ENCODE peak calls at places on chromosomes 2 and 18, in nine cellular contexts. N is upper lobe of right lung, W is mucosa of descending colon, A is body of pancreas, I is left lung, L is GM12878, O is right cardiac atrium, P is aorta, V is gastrocnemius medialis. Y is an unnamed sample. For H3K4me1, the result is how much of the 10 kb centered on the place peaks cover.

GRCh38 chr2:172086349-172087190 is 1.3 kb downstream of the DLX1 start:
- ATAC-seq in W (peak), P (no peak), O (no peak), A (no peak), V (no peak), L (peak), N (peak), I (peak), Y (no peak)

GRCh38 chr2:54422072-54422581 is 34.0 kb upstream of the SPTBN1 start:
- ATAC-seq in I (no peak), W (no peak), A (no peak), L (no peak), N (no peak), P (no peak), O (no peak), V (no peak), Y (no peak)

GRCh38 chr18:59898609-59899297 is 1.0 kb upstream of the PMAIP1 start:
- ATAC-seq in V (no peak), L (peak), A (no peak), P (no peak), O (no peak), I (peak), W (peak), N (peak), Y (no peak)

GRCh38 chr2:34373586-34374233 is 774.6 kb upstream of the FAM98A start:
- ATAC-seq in W (no peak), O (no peak), V (no peak), L (no peak), I (no peak), N (no peak), A (no peak), P (no peak), Y (no peak)

GRCh38 chr2:191910518-191910917 is 63.6 kb upstream of the CAVIN2 start:
- ATAC-seq in V (no peak), O (no peak), A (no peak), W (no peak), N (no peak), L (peak), P (no peak), I (no peak), Y (no peak)

GRCh38 chr2:27544143-27544821 is 38.6 kb upstream of the ZNF512 start:
- ATAC-seq in A (no peak), V (peak), N (no peak), P (no peak), I (no peak), W (no peak), L (no peak), O (no peak), Y (no peak)

GRCh38 chr18:22974707-22975106 is 41.6 kb downstream of the RBBP8 start:
- ATAC-seq in O (no peak), W (peak), P (no peak), I (peak), V (no peak), L (no peak), N (peak), A (peak), Y (no peak)

GRCh38 chr18:8890957-8891464 is 185.7 kb downstream of the MTCL1 start:
- ATAC-seq in A (peak), V (no peak), W (peak), I (peak), P (no peak), O (no peak), N (peak), L (no peak), Y (peak)

GRCh38 chr18:2686349-2686968 is 30.9 kb downstream of the SMCHD1 start:
- ATAC-seq in A (no peak), N (no peak), L (no peak), W (no peak), P (no peak), V (no peak), I (no peak), O (no peak), Y (no peak)

GRCh38 chr2:38108907-38109731 is 33.2 kb upstream of the CYP1B1 start:
- ATAC-seq in I (no peak), N (no peak), O (no peak), A (peak), L (no peak), W (no peak), P (no peak), V (no peak), Y (no peak)

GRCh38 chr2:10084567-10084910 is 4.3 kb upstream of the CYS1 start:
- ATAC-seq in W (no peak), L (no peak), N (no peak), O (no peak), P (no peak), V (no peak), A (no peak), I (no peak), Y (no peak)

GRCh38 chr18:50666536-50666935 is 106.6 kb downstream of the MAPK4 start:
- ATAC-seq in O (no peak), W (no peak), I (no peak), P (no peak), V (no peak), L (no peak), A (no peak), N (no peak), Y (no peak)

GRCh38 chr2:96954490-96954846 is 31.9 kb downstream of the FAM178B start:
- ATAC-seq in W (no peak), I (no peak), L (peak), A (no peak), V (no peak), O (no peak), N (no peak), P (no peak), Y (no peak)

GRCh38 chr2:217908544-217908943 is 94.3 kb downstream of the TNS1 start:
- ATAC-seq in A (no peak), N (no peak), V (no peak), I (no peak), L (no peak), P (no peak), W (no peak), O (no peak), Y (no peak)

GRCh38 chr2:217905395-217905794 is 97.4 kb downstream of the TNS1 start:
- ATAC-seq in O (peak), W (no peak), I (peak), N (peak), L (no peak), A (no peak), P (peak), V (peak), Y (peak)

GRCh38 chr2:217905906-217906305 is 96.9 kb downstream of the TNS1 start:
- ATAC-seq in I (no peak), O (no peak), W (no peak), V (no peak), L (no peak), P (no peak), N (no peak), A (no peak), Y (no peak)

GRCh38 chr2:217907266-217907665 is 95.5 kb downstream of the TNS1 start:
- ATAC-seq in I (no peak), L (no peak), A (no peak), O (no peak), P (no peak), V (no peak), N (no peak), W (no peak), Y (no peak)

GRCh38 chr2:217906787-217907186 is 96.0 kb downstream of the TNS1 start:
- ATAC-seq in O (no peak), A (no peak), W (no peak), L (no peak), I (peak), V (no peak), P (no peak), N (peak), Y (no peak)
- H3K4me1 ChIP-seq in O (half or more), A (half or more), W (under half), L (under half), I (half or more), V (half or more), P (under half), N (half or more), Y (half or more)

DNA sequence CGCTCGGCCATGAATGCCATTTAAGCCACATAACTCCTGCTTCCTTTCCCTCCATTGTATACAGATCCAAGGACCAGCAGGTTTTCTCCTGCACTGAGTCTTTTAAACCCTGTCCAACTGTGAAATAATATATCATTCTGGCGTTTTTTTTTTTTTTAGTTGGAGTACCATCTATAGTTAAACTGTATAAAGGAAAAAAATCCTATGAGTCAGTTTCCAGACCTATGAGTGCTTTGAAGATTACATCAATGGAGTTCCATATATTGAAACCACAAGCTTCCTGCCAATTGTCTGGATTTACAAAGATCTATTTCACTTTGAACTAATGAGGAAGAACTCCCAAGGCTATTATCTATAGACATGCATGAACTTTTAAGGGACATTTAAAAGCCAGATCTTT is 2.4 kb upstream of the MALT1 start:
- ATAC-seq in W (no peak), N (no peak), A (no peak), V (no peak), L (no peak), P (no peak), O (no peak), I (no peak), Y (no peak)
- H3K4me1 ChIP-seq in W (under half), N (under half), A (under half), V (under half), L (under half), P (under half), O (under half), I (under half), Y (under half)

DNA sequence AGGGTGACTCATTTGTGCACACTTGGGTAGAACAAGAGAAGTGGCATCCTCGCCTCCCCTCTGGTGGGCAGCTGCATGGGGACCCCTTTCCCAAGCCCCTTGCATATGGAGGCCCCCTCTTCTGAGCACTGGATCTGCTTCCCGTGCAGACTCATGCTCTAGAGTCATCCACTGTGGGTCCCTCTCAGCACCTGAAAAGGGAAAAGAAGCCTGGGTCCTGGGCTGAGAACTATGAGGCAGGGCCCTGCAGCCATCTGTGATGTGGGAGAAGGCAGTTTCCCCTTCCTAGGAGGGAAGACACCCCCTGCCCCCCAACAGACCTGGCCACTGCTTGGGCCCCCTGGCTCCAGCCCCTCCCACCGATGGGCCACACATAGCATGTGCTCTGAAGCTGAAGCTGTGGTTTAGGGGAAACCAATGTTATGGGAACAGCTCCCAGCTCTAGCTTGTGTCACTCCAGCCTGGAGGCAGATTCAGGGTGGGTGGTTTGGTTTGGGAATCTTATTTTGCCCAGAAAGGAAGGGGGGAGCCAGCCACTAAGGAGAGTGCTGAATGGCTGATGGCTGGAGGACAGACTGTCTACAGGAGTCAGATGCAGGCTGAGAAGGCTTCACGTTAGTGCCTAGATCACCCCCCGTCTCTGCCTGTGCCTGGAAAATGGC is 172.8 kb downstream of the GLI2 start:
- ATAC-seq in V (no peak), L (no peak), O (no peak), A (no peak), I (no peak), N (no peak), W (no peak), P (no peak), Y (no peak)
- H3K4me1 ChIP-seq in V (under half), L (under half), O (under half), A (under half), I (under half), N (under half), W (under half), P (under half), Y (under half)

GRCh38 chr2:239504643-239505235 is 103.9 kb upstream of the HDAC4 start:
- ATAC-seq in A (no peak), P (no peak), V (no peak), W (no peak), I (no peak), N (no peak), O (no peak), L (no peak), Y (no peak)
- H3K4me1 ChIP-seq in A (under half), P (under half), V (under half), W (under half), I (under half), N (under half), O (under half), L (under half), Y (under half)

GRCh38 chr18:13260114-13260926 is 41.8 kb downstream of the LDLRAD4 start:
- ATAC-seq in L (no peak), W (peak), N (peak), I (peak), A (peak), V (peak), O (peak), P (peak), Y (peak)
- H3K4me1 ChIP-seq in L (under half), W (under half), N (under half), I (under half), A (under half), V (half or more), O (under half), P (under half), Y (half or more)

DNA sequence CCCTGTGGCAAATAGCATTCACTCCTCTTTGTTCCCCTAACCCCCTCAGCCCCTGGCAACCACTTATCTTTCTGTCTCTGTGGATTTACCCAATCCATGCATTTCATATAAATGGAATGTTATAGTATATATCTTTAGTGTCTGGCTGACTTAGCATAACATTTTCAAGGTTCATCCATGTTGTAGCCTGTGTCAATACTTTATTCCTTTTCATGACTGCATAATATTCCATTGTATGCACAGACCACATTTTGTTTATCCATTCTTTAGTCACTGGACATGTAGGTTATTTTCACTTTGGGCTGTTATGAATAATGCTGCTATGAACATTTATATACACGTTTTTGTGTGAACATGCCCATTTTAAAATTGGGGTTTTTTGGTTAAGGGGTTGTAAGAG is 42.8 kb downstream of the TET3 start:
- ATAC-seq in V (no peak), N (no peak), I (no peak), L (no peak), O (no peak), A (no peak), W (no peak), P (no peak), Y (no peak)
- H3K4me1 ChIP-seq in V (under half), N (under half), I (under half), L (half or more), O (under half), A (under half), W (under half), P (under half), Y (under half)

GRCh38 chr18:32805354-32805753 is 32.5 kb upstream of the KLHL14 start:
- ATAC-seq in P (no peak), V (no peak), N (no peak), W (no peak), L (no peak), A (no peak), O (no peak), I (no peak), Y (no peak)
- H3K4me1 ChIP-seq in P (under half), V (under half), N (under half), W (under half), L (under half), A (under half), O (under half), I (under half), Y (under half)

GRCh38 chr2:36385603-36386002 is 30.0 kb downstream of the CRIM1 start:
- ATAC-seq in L (no peak), I (no peak), A (no peak), N (no peak), O (no peak), W (no peak), V (no peak), P (no peak), Y (no peak)
- H3K4me1 ChIP-seq in L (under half), I (under half), A (under half), N (under half), O (under half), W (under half), V (half or more), P (under half), Y (under half)

GRCh38 chr2:105561401-105561800 is 162.6 kb upstream of the FHL2 start:
- ATAC-seq in A (no peak), L (no peak), I (no peak), P (no peak), O (no peak), N (no peak), V (no peak), W (no peak), Y (no peak)
- H3K4me1 ChIP-seq in A (under half), L (under half), I (under half), P (under half), O (under half), N (under half), V (under half), W (under half), Y (under half)

GRCh38 chr18:35410561-35410960 is 33.4 kb upstream of the ZNF396 start:
- ATAC-seq in L (peak), O (no peak), I (no peak), V (no peak), P (no peak), A (no peak), N (no peak), W (peak), Y (no peak)
- H3K4me1 ChIP-seq in L (under half), O (under half), I (under half), V (under half), P (under half), A (under half), N (under half), W (under half), Y (under half)